ENCODE peak calls at places on chromosome 4, in seven cellular contexts. T, G, I, Y, M, Z and D are unnamed samples.
A peak's percentile ranks its signal among the peaks of the same experiment; 100 is the strongest.

GRCh38 chr4:150310159-150310895 is 232.1 kb downstream of the DCLK2 start:
- DNase-seq in T (no peak), G (no peak), I (no peak), Y (no peak), M (no peak), Z (peak; percentile 8), D (no peak)

GRCh38 chr4:181541396-181541795 is 701.8 kb upstream of the TENM3 start:
- DNase-seq in T (no peak), G (no peak), I (no peak), Y (no peak), M (no peak), Z (peak; percentile 21), D (no peak)

GRCh38 chr4:145536044-145536443 is 54.4 kb downstream of the SMAD1 start:
- DNase-seq in T (no peak), G (no peak), I (no peak), Y (no peak), M (no peak), Z (no peak), D (no peak)

GRCh38 chr4:51932261-51932660 is 87.9 kb downstream of the LRRC66 start:
- DNase-seq in T (no peak), G (no peak), I (no peak), Y (no peak), M (no peak), Z (no peak), D (no peak)

GRCh38 chr4:124432500-124432899 is 280.0 kb downstream of the ANKRD50 start:
- DNase-seq in T (no peak), G (no peak), I (no peak), Y (no peak), M (no peak), Z (peak; percentile 58), D (no peak)

GRCh38 chr4:2337131-2337723 is 75.3 kb upstream of the MXD4 start:
- DNase-seq in T (no peak), G (no peak), I (no peak), Y (no peak), M (peak; percentile 54), Z (no peak), D (no peak)

GRCh38 chr4:144658015-144658567 is 12.1 kb downstream of the HHIP start:
- DNase-seq in T (no peak), G (no peak), I (no peak), Y (no peak), M (no peak), Z (no peak), D (no peak)

GRCh38 chr4:24783506-24783905 is 11.9 kb upstream of the SOD3 start:
- DNase-seq in T (no peak), G (no peak), I (no peak), Y (no peak), M (no peak), Z (no peak), D (no peak)

GRCh38 chr4:40750461-40751258 is 905 bp downstream of the NSUN7 start:
- DNase-seq in T (peak; percentile 28), G (peak; percentile 54), I (no peak), Y (no peak), M (no peak), Z (peak; percentile 8), D (no peak)

GRCh38 chr4:32400870-32401269 is 1680.7 kb downstream of the PCDH7 start:
- DNase-seq in T (no peak), G (no peak), I (no peak), Y (no peak), M (no peak), Z (no peak), D (no peak)

GRCh38 chr4:67886281-67886680 is 2.5 kb upstream of the TMPRSS11D start:
- DNase-seq in T (no peak), G (no peak), I (no peak), Y (no peak), M (no peak), Z (peak; percentile 74), D (no peak)

GRCh38 chr4:20337261-20337664 is 85.6 kb downstream of the SLIT2 start:
- DNase-seq in T (peak; percentile 81), G (no peak), I (no peak), Y (no peak), M (no peak), Z (no peak), D (no peak)

GRCh38 chr4:7810792-7811535 is 128.7 kb downstream of the AFAP1 start:
- DNase-seq in T (no peak), G (no peak), I (no peak), Y (no peak), M (no peak), Z (no peak), D (no peak)

GRCh38 chr4:184417802-184418511 is 56.4 kb downstream of the IRF2 start:
- DNase-seq in T (no peak), G (no peak), I (no peak), Y (no peak), M (no peak), Z (peak; percentile 98), D (no peak)

GRCh38 chr4:154507170-154507569 is 15.6 kb upstream of the DCHS2 start:
- DNase-seq in T (no peak), G (no peak), I (no peak), Y (no peak), M (no peak), Z (peak; percentile 95), D (no peak)

GRCh38 chr4:23902203-23902602 is 12.4 kb upstream of the PPARGC1A start:
- DNase-seq in T (no peak), G (no peak), I (no peak), Y (no peak), M (no peak), Z (no peak), D (no peak)

GRCh38 chr4:102299708-102300107 is 45.6 kb downstream of the SLC39A8 start:
- DNase-seq in T (peak; percentile 45), G (peak; percentile 16), I (no peak), Y (peak; percentile 23), M (no peak), Z (peak; percentile 60), D (no peak)

GRCh38 chr4:64584981-64585557 is 175.8 kb upstream of the TECRL start:
- DNase-seq in T (peak; percentile 70), G (no peak), I (no peak), Y (no peak), M (no peak), Z (peak; percentile 55), D (no peak)

GRCh38 chr4:83150563-83151330 is 36.2 kb upstream of the PLAC8 start:
- DNase-seq in T (no peak), G (no peak), I (no peak), Y (no peak), M (no peak), Z (peak; percentile 27), D (no peak)

GRCh38 chr4:117227925-117228324 is 142.5 kb upstream of the TRAM1L1 start:
- DNase-seq in T (peak; percentile 14), G (no peak), I (no peak), Y (no peak), M (no peak), Z (peak; percentile 31), D (no peak)

GRCh38 chr4:69308634-69309033 is 28.4 kb downstream of the UGT2B28 start:
- DNase-seq in T (no peak), G (no peak), I (no peak), Y (no peak), M (no peak), Z (peak; percentile 7), D (no peak)

GRCh38 chr4:73345399-73345975 is 58.6 kb upstream of the ALB start:
- DNase-seq in T (peak; percentile 1), G (no peak), I (no peak), Y (no peak), M (no peak), Z (no peak), D (no peak)

GRCh38 chr4:69546121-69546520 is 50.4 kb upstream of the UGT2B4 start:
- DNase-seq in T (no peak), G (no peak), I (no peak), Y (no peak), M (no peak), Z (peak; percentile 17), D (no peak)

GRCh38 chr4:29581469-29581868 is 1138.7 kb upstream of the PCDH7 start:
- DNase-seq in T (no peak), G (no peak), I (peak; percentile 38), Y (no peak), M (no peak), Z (no peak), D (no peak)

GRCh38 chr4:26015133-26015651 is 101.2 kb downstream of the SMIM20 start:
- DNase-seq in T (no peak), G (peak; percentile 17), I (peak; percentile 83), Y (no peak), M (no peak), Z (no peak), D (no peak)

GRCh38 chr4:143405197-143405730 is 68.6 kb downstream of the GAB1 start:
- DNase-seq in T (no peak), G (no peak), I (no peak), Y (no peak), M (no peak), Z (no peak), D (no peak)

GRCh38 chr4:41339812-41340809 is 83.4 kb downstream of the UCHL1 start:
- DNase-seq in T (peak; percentile 33), G (no peak), I (no peak), Y (no peak), M (no peak), Z (no peak), D (no peak)

GRCh38 chr4:2796261-2797187 is 3.6 kb downstream of the SH3BP2 start:
- DNase-seq in T (no peak), G (peak; percentile 87), I (peak; percentile 26), Y (no peak), M (peak; percentile 78), Z (peak; percentile 88), D (peak; percentile 95)

GRCh38 chr4:127634181-127634580 is 1.4 kb downstream of the INTU start:
- DNase-seq in T (no peak), G (no peak), I (no peak), Y (no peak), M (no peak), Z (peak; percentile 33), D (no peak)